ENCODE peak calls at places on chromosomes 11 and 22, in eight cellular contexts. V is AG04449, X is WTC11, G is A549, F is cardiac muscle cell, U is ovary, J is osteocyte, W is IMR-90. T is an unnamed sample.

GRCh38 chr11:43852057-43852636 is 28.5 kb upstream of the ALKBH3 start:
- DNase-seq in V (peak), X (peak), G (peak), F (peak), U (no peak), J (no peak), W (peak), T (peak)

GRCh38 chr11:5103066-5103465 is 33.7 kb downstream of the OR52E1 start:
- DNase-seq in V (no peak), X (no peak), G (no peak), F (no peak), U (no peak), J (no peak), W (no peak), T (no peak)

GRCh38 chr11:107653077-107653476 is 58.8 kb downstream of the SLN start:
- DNase-seq in V (no peak), X (no peak), G (no peak), F (peak), U (no peak), J (no peak), W (no peak), T (no peak)

GRCh38 chr11:19201737-19202605 is at the start of gene CSRP3:
- DNase-seq in V (no peak), X (no peak), G (no peak), F (no peak), U (no peak), J (no peak), W (peak), T (no peak)

GRCh38 chr11:121446752-121447156 is 5.4 kb upstream of the SORL1 start:
- DNase-seq in V (peak), X (no peak), G (no peak), F (peak), U (no peak), J (no peak), W (peak), T (no peak)

GRCh38 chr11:95081412-95081811 is 8.2 kb upstream of the ENDOD1 start:
- DNase-seq in V (no peak), X (no peak), G (no peak), F (peak), U (no peak), J (no peak), W (no peak), T (no peak)

GRCh38 chr11:73916435-73916834 is 34.4 kb upstream of the DNAJB13 start:
- DNase-seq in V (no peak), X (no peak), G (no peak), F (no peak), U (no peak), J (no peak), W (peak), T (no peak)

GRCh38 chr11:60977224-60977623 is 5.7 kb downstream of the CD6 start:
- DNase-seq in V (no peak), X (no peak), G (no peak), F (no peak), U (no peak), J (no peak), W (no peak), T (no peak)

GRCh38 chr22:20405931-20406685 is 12.2 kb downstream of the ZNF74 start:
- DNase-seq in V (no peak), X (no peak), G (no peak), F (no peak), U (no peak), J (peak), W (no peak), T (no peak)

GRCh38 chr11:120184946-120185677 is 25.7 kb upstream of the OAF start:
- DNase-seq in V (no peak), X (no peak), G (no peak), F (peak), U (peak), J (no peak), W (peak), T (no peak)

GRCh38 chr22:25746012-25746373 is 4.0 kb downstream of the MYO18B start:
- DNase-seq in V (no peak), X (no peak), G (no peak), F (peak), U (no peak), J (no peak), W (peak), T (peak)

T was measured in AG09309.